ENCODE peak calls at places on chromosomes 12 and 14, in seven cellular contexts. B, F, M, O, L, X and I are unnamed samples.

GRCh38 chr14:20388159-20388558 is 25.1 kb downstream of the TEP1 start:
- DNase-seq in B (no peak), F (no peak), M (no peak), O (no peak), L (no peak), X (no peak), I (no peak)

GRCh38 chr12:2458113-2458414 is 336.7 kb upstream of the FKBP4 start:
- DNase-seq in B (no peak), F (no peak), M (no peak), O (no peak), L (no peak), X (no peak), I (no peak)

GRCh38 chr12:97985834-97986233 is 523.2 kb downstream of the RMST start:
- DNase-seq in B (no peak), F (no peak), M (no peak), O (no peak), L (no peak), X (no peak), I (no peak)

GRCh38 chr12:74896186-74896585 is 313.5 kb downstream of the KCNC2 start:
- DNase-seq in B (no peak), F (no peak), M (no peak), O (no peak), L (no peak), X (no peak), I (no peak)

GRCh38 chr12:78406213-78406612 is 458.4 kb upstream of the SYT1 start:
- DNase-seq in B (no peak), F (no peak), M (no peak), O (no peak), L (no peak), X (no peak), I (no peak)

GRCh38 chr12:2374092-2374740 is 321.4 kb downstream of the CACNA1C start:
- DNase-seq in B (no peak), F (no peak), M (no peak), O (no peak), L (no peak), X (no peak), I (no peak)

GRCh38 chr12:48037267-48037915 is 33.1 kb upstream of the COL2A1 start:
- DNase-seq in B (peak; percentile 26), F (no peak), M (no peak), O (no peak), L (peak; percentile 52), X (peak; percentile 84), I (no peak)

GRCh38 chr14:98177551-98177950 is 1094.4 kb downstream of the BCL11B start:
- DNase-seq in B (no peak), F (no peak), M (no peak), O (no peak), L (no peak), X (no peak), I (no peak)

GRCh38 chr12:104121001-104121400 is 17.0 kb downstream of the NFYB start:
- DNase-seq in B (no peak), F (no peak), M (no peak), O (no peak), L (no peak), X (no peak), I (no peak)

GRCh38 chr14:99537399-99537798 is 56.2 kb downstream of the CCNK start:
- DNase-seq in B (no peak), F (no peak), M (no peak), O (no peak), L (no peak), X (no peak), I (no peak)

GRCh38 chr12:113164014-113164413 is 14.5 kb downstream of the CFAP73 start:
- DNase-seq in B (no peak), F (no peak), M (no peak), O (no peak), L (no peak), X (no peak), I (no peak)

GRCh38 chr12:116436561-116437249 is 122.5 kb upstream of the MAP1LC3B2 start:
- DNase-seq in B (no peak), F (no peak), M (no peak), O (no peak), L (peak; percentile 62), X (no peak), I (no peak)

GRCh38 chr12:116432321-116432750 is 126.8 kb upstream of the MAP1LC3B2 start:
- DNase-seq in B (no peak), F (no peak), M (no peak), O (no peak), L (no peak), X (no peak), I (no peak)

GRCh38 chr12:116435984-116436383 is 123.2 kb upstream of the MAP1LC3B2 start:
- DNase-seq in B (no peak), F (no peak), M (no peak), O (no peak), L (no peak), X (no peak), I (no peak)

GRCh38 chr12:116431677-116432300 is 127.4 kb upstream of the MAP1LC3B2 start:
- DNase-seq in B (no peak), F (no peak), M (no peak), O (no peak), L (no peak), X (no peak), I (no peak)

DNA sequence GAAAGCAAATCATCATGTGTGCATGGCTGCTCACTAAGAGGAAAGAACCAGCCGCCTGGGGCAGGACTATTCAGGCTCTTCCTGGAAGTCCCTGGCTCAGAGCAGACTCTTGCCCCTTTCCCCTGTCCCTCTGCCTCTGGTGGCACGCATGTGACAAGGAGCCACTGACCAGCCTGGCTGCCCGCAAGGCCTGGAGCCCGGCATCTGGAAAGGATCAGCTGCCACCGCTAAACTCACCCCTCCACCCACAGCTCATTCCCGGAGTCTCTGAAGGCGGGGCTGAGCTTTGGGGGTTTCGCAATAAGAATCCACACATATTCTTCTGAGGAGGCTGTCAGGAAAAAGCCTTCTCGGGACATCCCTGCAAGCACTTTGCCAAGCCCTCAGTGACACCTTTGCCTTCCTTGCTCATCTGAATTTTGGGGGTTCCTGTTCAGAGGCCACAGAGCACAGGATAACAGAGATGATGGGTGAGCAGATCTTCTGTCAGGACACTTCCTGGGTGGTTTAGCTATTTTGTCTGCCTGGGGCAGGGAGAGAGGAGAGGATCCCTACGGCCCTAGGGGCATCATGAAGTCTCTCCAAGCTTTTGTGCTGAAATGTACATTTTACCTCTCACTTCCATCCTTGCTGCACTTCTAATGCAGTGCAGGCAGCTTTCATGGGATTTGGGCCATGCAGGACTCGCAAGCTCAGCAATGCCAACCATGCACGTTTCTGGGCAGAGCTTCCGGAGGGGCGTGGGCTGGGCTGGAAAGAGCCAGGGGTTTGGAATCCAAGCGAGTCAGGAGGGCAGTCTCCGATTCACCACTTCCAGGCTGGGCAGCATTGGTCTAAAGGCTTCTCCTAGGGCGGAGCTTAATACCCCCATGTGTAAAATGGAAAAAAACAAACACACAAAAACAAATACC is 124.8 kb upstream of the MAP1LC3B2 start:
- DNase-seq in B (peak; percentile 46), F (peak; percentile 87), M (no peak), O (peak; percentile 91), L (no peak), X (peak; percentile 61), I (peak; percentile 52)
- TF ChIP-seq JUND in B (peak; percentile 41), F (peak; percentile 59), M (no peak), O (no peak), L (no peak), X (no peak), I (no peak)

GRCh38 chr12:61891632-61892031 is 368.6 kb upstream of the USP15 start:
- DNase-seq in B (no peak), F (no peak), M (no peak), O (no peak), L (no peak), X (no peak), I (no peak)
- TF ChIP-seq JUND in B (no peak), F (no peak), M (no peak), O (no peak), L (no peak), X (no peak), I (no peak)

GRCh38 chr12:85007836-85008235 is 28.2 kb downstream of the TSPAN19 start:
- DNase-seq in B (no peak), F (no peak), M (no peak), O (no peak), L (no peak), X (no peak), I (no peak)
- TF ChIP-seq JUND in B (no peak), F (no peak), M (no peak), O (no peak), L (no peak), X (no peak), I (no peak)

GRCh38 chr12:6273931-6274687 is 36.4 kb upstream of the PLEKHG6 start:
- DNase-seq in B (no peak), F (peak; percentile 55), M (no peak), O (no peak), L (no peak), X (no peak), I (no peak)
- TF ChIP-seq JUND in B (no peak), F (no peak), M (no peak), O (no peak), L (no peak), X (no peak), I (no peak)

GRCh38 chr12:131896080-131896810 is 1.8 kb downstream of the ULK1 start:
- DNase-seq in B (peak; percentile 89), F (peak; percentile 92), M (no peak), O (peak; percentile 70), L (peak; percentile 83), X (peak; percentile 90), I (peak; percentile 100)

GRCh38 chr12:131897276-131897675 is 2.9 kb downstream of the ULK1 start:
- DNase-seq in B (no peak), F (no peak), M (no peak), O (no peak), L (no peak), X (no peak), I (no peak)

GRCh38 chr12:131897875-131898274 is 3.5 kb downstream of the ULK1 start:
- DNase-seq in B (no peak), F (no peak), M (no peak), O (no peak), L (no peak), X (no peak), I (no peak)

GRCh38 chr12:131895640-131896079 is 1.2 kb downstream of the ULK1 start:
- DNase-seq in B (peak; percentile 38), F (no peak), M (no peak), O (no peak), L (no peak), X (no peak), I (peak; percentile 26)

DNA sequence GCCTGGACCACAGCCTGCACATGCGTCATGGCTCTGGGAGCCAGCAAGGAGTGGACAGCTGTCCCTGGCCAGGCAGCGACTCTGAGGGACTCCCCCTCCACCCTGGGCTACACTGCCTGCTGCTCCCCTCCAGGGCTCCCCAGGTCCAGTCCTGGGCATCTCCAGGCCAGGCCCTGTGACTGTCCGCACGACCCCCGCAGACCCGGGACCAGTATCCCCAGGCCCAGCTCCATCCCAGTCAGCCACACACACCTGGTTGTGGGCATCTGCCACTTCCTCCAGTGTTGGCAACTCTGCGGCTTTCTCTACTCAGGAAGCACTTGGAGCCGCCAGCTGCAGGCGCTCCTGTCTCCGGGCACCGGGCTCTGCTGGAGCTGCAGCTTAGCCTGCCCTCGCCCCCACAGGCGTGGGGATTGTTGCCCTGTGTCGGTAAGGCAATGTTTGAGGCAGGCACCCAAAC is 2.4 kb downstream of the ULK1 start:
- DNase-seq in B (no peak), F (peak; percentile 25), M (no peak), O (no peak), L (no peak), X (peak; percentile 43), I (no peak)
- TF ChIP-seq JUND in B (no peak), F (no peak), M (no peak), O (no peak), L (no peak), X (no peak), I (no peak)